ENCODE peak calls at places on chromosomes 4 and X, in six cellular contexts. M is ovary, G is breast epithelium, S is adrenal gland, Q is Peyer's patch, F is NB4. U is an unnamed sample.

GRCh38 chr4:55795342-55795741 is 24.2 kb upstream of the EXOC1L start:
- DNase-seq in M (no peak), G (no peak), S (no peak), Q (no peak), F (no peak), U (no peak)

GRCh38 chr4:150385606-150386005 is 196.3 kb upstream of the MAB21L2 start:
- DNase-seq in M (no peak), G (no peak), S (no peak), Q (no peak), F (peak), U (peak)

GRCh38 chr4:26163425-26164362 is 157.1 kb upstream of the RBPJ start:
- DNase-seq in M (no peak), G (no peak), S (no peak), Q (no peak), F (no peak), U (no peak)

GRCh38 chrX:43961699-43962098 is 11.5 kb downstream of the NDP start:
- DNase-seq in M (no peak), G (no peak), S (no peak), Q (no peak), F (peak), U (peak)

GRCh38 chrX:131843996-131844395 is 179.1 kb upstream of the STK26 start:
- DNase-seq in M (no peak), G (no peak), S (no peak), Q (no peak), F (no peak), U (peak)

GRCh38 chr4:27043200-27043599 is 182.6 kb downstream of the STIM2 start:
- DNase-seq in M (no peak), G (no peak), S (no peak), Q (no peak), F (no peak), U (no peak)

GRCh38 chrX:41718481-41719245 is 5.3 kb upstream of the GPR82 start:
- DNase-seq in M (no peak), G (no peak), S (no peak), Q (no peak), F (no peak), U (no peak)

GRCh38 chr4:22741744-22742143 is 49.0 kb downstream of the GBA3 start:
- DNase-seq in M (no peak), G (no peak), S (no peak), Q (no peak), F (no peak), U (no peak)

GRCh38 chrX:49876750-49877149 is 2.5 kb upstream of the USP27X start:
- DNase-seq in M (no peak), G (no peak), S (no peak), Q (no peak), F (peak), U (peak)

GRCh38 chr4:61200991-61201526 is 933 bp downstream of the ADGRL3 start:
- DNase-seq in M (no peak), G (no peak), S (peak), Q (peak), F (no peak), U (no peak)

GRCh38 chr4:67049446-67049845 is 495.9 kb downstream of the CENPC start:
- DNase-seq in M (no peak), G (no peak), S (no peak), Q (no peak), F (no peak), U (no peak)

GRCh38 chr4:173367285-173367684 is 3.5 kb upstream of the SAP30 start:
- DNase-seq in M (no peak), G (no peak), S (no peak), Q (no peak), F (no peak), U (no peak)

GRCh38 chrX:137031517-137032377 is 2.0 kb downstream of the GPR101 start:
- DNase-seq in M (no peak), G (no peak), S (peak), Q (no peak), F (no peak), U (peak)

GRCh38 chr4:42478941-42479340 is 81.7 kb downstream of the SHISA3 start:
- DNase-seq in M (no peak), G (no peak), S (no peak), Q (no peak), F (no peak), U (no peak)

GRCh38 chrX:15524417-15524816 is 23.8 kb downstream of the BMX start:
- DNase-seq in M (no peak), G (no peak), S (no peak), Q (no peak), F (no peak), U (no peak)

GRCh38 chr4:58935336-58935735 is 1825.2 kb upstream of the IGFBP7 start:
- DNase-seq in M (no peak), G (no peak), S (no peak), Q (no peak), F (no peak), U (no peak)

GRCh38 chr4:165079476-165079875 is 25.8 kb downstream of the TRIM75 start:
- DNase-seq in M (no peak), G (no peak), S (peak), Q (peak), F (no peak), U (peak)

DNA sequence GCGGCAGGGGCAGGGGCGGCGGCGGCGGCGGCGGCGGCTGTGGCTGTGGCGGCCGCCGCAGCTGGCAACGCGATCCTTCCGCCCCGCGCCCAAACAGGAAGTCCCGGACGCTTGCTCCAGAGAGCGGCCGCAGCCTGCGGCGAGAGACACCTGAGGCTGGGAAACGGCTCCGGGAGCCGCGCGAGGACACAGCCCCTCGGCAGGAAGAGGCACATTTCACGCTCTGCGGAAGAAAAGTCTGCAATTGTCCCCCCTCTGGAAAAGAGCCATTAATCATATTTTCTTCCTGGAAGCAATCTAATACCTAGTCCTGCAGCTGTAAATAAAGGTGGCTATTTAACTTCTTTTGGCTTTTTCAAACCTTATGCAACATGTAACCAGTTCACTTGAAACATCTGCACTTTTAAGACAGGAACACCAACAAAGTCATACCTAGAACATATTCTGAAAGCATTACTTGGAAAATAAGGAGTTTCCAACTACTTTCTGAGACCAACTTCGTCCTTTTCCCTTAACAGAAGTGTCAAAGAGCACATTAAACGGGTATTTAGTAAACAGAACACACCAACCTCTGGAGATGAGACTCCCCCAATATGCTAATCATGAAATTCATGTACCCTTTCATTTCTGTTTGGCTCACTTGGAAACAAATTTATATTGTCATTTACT is 69.0 kb downstream of the NOCT start:
- DNase-seq in M (no peak), G (no peak), S (no peak), Q (no peak), F (no peak), U (peak)
- TF ChIP-seq POLR2A in M (no peak), G (no peak), S (peak), Q (peak), F (no peak), U (no peak)

GRCh38 chr4:40057540-40058091 is 966 bp downstream of the N4BP2 start:
- DNase-seq in M (peak), G (peak), S (peak), Q (peak), F (peak), U (peak)
- TF ChIP-seq POLR2A in M (peak), G (no peak), S (peak), Q (peak), F (peak), U (peak)

GRCh38 chrX:153763989-153764755 is at the start of gene PLXNB3:
- DNase-seq in M (peak), G (peak), S (peak), Q (peak), F (peak), U (peak)
- TF ChIP-seq POLR2A in M (peak), G (no peak), S (peak), Q (no peak), F (no peak), U (no peak)

DNA sequence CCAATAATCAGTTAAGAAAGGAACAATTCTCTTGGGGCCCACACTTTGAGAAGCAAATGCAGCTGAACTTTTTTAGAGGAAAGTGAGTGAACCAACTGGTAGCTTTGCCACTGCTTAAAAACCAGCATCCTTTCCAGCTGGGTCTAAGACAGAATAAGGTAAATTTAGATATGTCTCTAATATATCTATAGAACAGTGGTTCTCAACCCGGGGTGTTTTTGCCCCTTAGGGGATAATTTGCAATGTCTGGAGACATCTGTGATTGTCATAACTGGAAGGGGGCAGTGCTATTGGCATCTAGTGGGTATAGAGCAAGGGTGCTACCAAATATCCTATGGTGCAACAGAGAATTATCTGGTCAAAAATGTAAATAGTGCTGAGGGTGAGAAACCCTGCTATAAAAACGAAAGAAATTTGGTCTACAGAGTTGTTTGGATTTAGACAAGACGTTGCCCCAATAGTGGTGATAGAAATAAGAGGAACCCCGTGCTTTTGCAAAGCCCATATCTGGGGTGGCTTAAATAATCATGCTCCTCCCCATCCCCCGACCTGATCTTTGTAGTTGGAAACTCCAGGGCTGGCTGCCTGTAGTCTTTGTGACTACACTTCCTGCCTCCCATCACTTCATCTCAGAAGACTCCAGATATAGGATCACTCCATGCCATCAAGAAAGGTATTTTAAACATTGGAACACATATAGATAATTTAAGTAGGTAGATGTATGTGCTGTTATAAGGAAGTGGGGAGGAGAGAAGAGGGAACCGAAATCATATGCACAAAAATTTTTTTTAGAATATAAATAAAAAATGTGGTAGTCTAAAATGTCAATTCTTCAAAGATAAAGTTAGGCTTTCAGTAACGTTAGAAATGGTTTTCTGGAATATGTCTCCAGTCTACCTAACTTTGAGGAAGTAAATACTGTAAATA is at the start of gene TLR7:
- DNase-seq in M (no peak), G (no peak), S (no peak), Q (no peak), F (no peak), U (no peak)
- TF ChIP-seq POLR2A in M (no peak), G (no peak), S (no peak), Q (no peak), F (no peak), U (no peak)

DNA sequence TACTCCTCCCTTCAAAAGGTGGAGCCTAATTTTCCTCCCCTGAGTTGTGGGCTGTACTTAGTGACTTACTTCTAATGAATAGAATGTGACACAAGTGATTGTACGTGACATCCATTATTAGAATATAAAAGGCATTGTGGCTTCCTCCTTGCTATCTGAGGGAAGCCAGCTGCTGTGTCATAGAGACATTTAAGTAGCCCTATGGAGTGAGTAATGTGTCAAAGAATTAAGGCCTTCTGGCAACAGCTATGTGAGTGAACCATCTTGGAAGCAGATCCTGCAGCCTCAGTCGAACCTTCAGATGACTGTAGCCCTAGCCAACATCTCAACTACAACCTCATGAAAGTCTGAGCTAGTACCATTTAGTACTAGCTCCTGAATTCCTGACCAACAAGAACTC is 76.1 kb downstream of the BCOR start:
- DNase-seq in M (no peak), G (no peak), S (no peak), Q (no peak), F (no peak), U (no peak)
- TF ChIP-seq POLR2A in M (no peak), G (no peak), S (no peak), Q (no peak), F (no peak), U (no peak)

DNA sequence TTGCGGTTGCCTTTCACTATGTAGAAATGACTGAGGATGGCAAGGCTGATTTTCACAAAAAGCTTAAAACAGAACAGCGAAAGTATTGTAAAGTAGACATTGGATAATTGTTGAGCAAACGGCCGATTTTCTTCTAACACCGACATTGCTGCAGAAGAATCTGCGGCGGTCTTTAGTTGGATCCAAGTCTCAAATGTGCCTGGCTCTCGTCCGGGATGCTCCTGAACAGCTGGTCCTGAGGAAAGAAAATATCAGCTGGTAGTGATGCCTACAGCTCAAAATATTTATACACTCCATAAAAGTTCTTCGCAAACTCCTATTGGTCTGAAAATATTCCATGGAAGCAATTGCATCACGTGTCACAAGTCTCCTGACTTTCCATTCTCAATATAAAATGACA is at the start of gene ASB5:
- DNase-seq in M (no peak), G (no peak), S (no peak), Q (no peak), F (no peak), U (no peak)
- TF ChIP-seq POLR2A in M (no peak), G (no peak), S (no peak), Q (no peak), F (no peak), U (no peak)

GRCh38 chrX:102658551-102658950 is 7.3 kb downstream of the GPRASP1 start:
- DNase-seq in M (no peak), G (no peak), S (no peak), Q (no peak), F (no peak), U (no peak)

GRCh38 chrX:102654696-102655095 is 3.4 kb downstream of the GPRASP1 start:
- DNase-seq in M (no peak), G (no peak), S (no peak), Q (no peak), F (no peak), U (no peak)

DNA sequence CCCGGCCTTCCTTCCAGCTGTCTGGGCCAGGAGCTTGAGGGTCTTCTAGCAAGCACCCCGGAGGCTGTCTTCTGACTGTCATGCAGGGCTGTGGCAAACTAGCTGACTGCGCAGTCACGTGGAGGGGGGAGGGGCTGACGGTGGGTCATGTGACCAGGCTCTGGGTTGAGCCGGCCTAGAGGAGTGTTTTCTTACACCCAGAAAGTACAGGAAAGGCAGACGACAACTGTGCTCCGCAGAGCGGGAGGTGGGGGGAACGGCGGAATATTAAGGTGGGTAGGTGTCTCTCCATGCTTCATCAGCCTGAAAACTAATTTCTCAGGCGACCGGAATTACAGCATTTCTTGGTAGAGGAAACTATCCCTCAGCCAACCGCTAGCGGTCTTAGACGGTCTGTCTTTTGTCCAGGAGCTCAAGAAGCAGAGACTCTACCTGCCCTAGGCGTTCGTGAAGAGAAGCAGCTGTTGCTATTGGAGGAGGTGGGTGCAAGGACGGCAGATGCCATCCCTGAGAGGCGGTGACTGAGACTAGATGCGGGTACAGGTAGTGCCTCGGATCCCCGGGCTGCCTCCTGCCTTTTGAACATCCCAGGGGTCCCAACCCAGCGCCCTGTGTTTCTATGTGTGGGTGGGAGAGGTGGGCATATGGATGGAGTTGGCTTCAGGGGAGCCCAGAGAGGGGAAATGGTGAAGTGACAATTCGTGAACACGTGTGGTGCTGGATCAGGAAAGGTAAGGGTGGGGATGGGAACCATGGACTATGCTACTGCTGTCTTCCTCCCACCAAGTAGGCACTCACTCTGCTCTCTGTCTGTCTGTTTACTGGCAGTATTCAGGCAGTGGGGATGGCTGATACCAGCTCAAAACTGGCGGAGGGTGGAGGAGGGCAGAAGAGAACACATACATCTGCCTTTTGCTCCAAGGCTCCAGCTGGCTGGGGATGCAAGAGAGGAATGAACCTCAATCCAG is 8.8 kb downstream of the GPRASP1 start:
- DNase-seq in M (peak), G (peak), S (peak), Q (peak), F (peak), U (peak)
- TF ChIP-seq POLR2A in M (no peak), G (no peak), S (peak), Q (peak), F (no peak), U (peak)

DNA sequence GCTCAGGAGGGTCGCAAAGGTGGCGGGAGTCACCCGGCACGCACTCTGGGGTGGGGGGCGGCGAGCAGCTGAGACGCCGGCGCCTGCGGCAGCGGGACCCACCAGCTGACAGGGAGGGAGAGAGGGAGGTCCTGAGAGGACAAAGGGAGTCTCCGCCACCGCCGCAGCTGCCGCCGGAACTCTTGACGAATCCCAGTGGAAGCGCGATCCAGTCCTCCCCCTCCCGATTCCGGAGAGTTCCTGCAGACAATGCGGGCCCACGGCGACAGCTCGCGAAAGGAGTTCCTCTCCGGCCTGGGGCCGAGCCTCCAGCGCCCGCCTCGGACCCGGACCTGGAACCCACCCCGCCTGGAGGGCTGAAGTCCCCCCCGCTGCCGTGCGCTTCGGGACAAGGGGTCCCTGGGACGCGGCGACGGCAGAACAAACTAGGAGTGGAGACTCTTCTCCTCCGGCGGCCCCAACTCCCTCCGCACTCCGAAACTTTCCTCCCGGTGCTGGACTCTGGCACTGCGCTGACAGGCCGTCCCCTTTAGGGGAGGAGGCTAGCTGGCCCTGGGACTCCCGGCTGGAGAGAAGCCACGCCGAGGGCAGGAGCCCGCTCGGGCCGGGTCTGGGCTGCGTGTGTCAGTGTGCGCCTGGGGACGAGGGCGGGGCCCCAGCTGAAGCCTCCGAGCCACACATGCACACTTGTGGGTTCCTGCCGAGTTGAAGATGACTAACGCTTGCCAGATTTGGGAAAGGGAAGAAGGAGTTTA is at the start of gene ANTXR2:
- DNase-seq in M (peak), G (peak), S (peak), Q (peak), F (peak), U (peak)
- TF ChIP-seq POLR2A in M (peak), G (no peak), S (peak), Q (peak), F (peak), U (peak)

GRCh38 chr4:2688697-2689096 is 67.4 kb downstream of the TNIP2 start:
- DNase-seq in M (no peak), G (no peak), S (no peak), Q (no peak), F (no peak), U (no peak)

GRCh38 chr4:2689114-2689513 is 67.0 kb downstream of the TNIP2 start:
- DNase-seq in M (no peak), G (no peak), S (no peak), Q (no peak), F (no peak), U (no peak)

GRCh38 chr4:2691313-2691712 is 64.8 kb downstream of the TNIP2 start:
- DNase-seq in M (no peak), G (no peak), S (no peak), Q (no peak), F (no peak), U (no peak)

GRCh38 chr4:2688281-2688680 is 67.9 kb downstream of the TNIP2 start:
- DNase-seq in M (no peak), G (no peak), S (no peak), Q (no peak), F (no peak), U (no peak)

GRCh38 chr4:2689825-2690700 is 66.1 kb downstream of the TNIP2 start:
- DNase-seq in M (no peak), G (no peak), S (no peak), Q (no peak), F (no peak), U (no peak)
- TF ChIP-seq POLR2A in M (no peak), G (no peak), S (no peak), Q (no peak), F (no peak), U (no peak)

GRCh38 chrX:154349359-154349935 is 25.0 kb downstream of the FLNA start:
- DNase-seq in M (no peak), G (no peak), S (no peak), Q (no peak), F (no peak), U (no peak)
- TF ChIP-seq POLR2A in M (no peak), G (no peak), S (no peak), Q (no peak), F (no peak), U (no peak)